ENCODE peak calls at places on chromosomes 3 and 15, in eight cellular contexts. A, Y, G, X, V, M, B and Q are unnamed samples.

GRCh38 chr3:184583345-184584000 is 21.9 kb downstream of the EPHB3 start:
- DNase-seq in A (peak; percentile 74), Y (no peak), G (peak; percentile 24), X (peak; percentile 75), V (no peak), M (no peak), B (no peak), Q (no peak)

GRCh38 chr3:55571913-55572312 is 84.8 kb upstream of the WNT5A start:
- DNase-seq in A (no peak), Y (no peak), G (peak; percentile 3), X (peak; percentile 89), V (no peak), M (peak; percentile 87), B (peak; percentile 8), Q (no peak)

GRCh38 chr3:58013973-58014649 is 5.9 kb downstream of the FLNB start:
- DNase-seq in A (peak; percentile 77), Y (peak; percentile 39), G (peak; percentile 92), X (peak; percentile 63), V (no peak), M (no peak), B (no peak), Q (peak; percentile 45)

GRCh38 chr3:11236588-11237461 is 35.4 kb upstream of the ATG7 start:
- DNase-seq in A (peak; percentile 60), Y (peak; percentile 80), G (peak; percentile 33), X (peak; percentile 49), V (peak; percentile 80), M (peak; percentile 88), B (peak; percentile 74), Q (peak; percentile 70)

GRCh38 chr3:184485256-184485655 is 76.3 kb upstream of the EPHB3 start:
- DNase-seq in A (no peak), Y (no peak), G (no peak), X (no peak), V (no peak), M (no peak), B (no peak), Q (no peak)

GRCh38 chr3:24355806-24356205 is 138.8 kb downstream of the THRB start:
- DNase-seq in A (no peak), Y (no peak), G (no peak), X (no peak), V (no peak), M (no peak), B (no peak), Q (no peak)

GRCh38 chr3:188248036-188248561 is 94.1 kb downstream of the LPP start:
- DNase-seq in A (no peak), Y (no peak), G (no peak), X (no peak), V (no peak), M (no peak), B (no peak), Q (no peak)

GRCh38 chr15:39583586-39584265 is 2.8 kb downstream of the THBS1 start:
- DNase-seq in A (no peak), Y (no peak), G (peak; percentile 84), X (no peak), V (no peak), M (no peak), B (peak; percentile 39), Q (no peak)

GRCh38 chr15:26893351-26894065 is 26.6 kb downstream of the GABRA5 start:
- DNase-seq in A (no peak), Y (no peak), G (no peak), X (no peak), V (no peak), M (no peak), B (no peak), Q (no peak)

GRCh38 chr3:70849911-70850699 is 537.7 kb upstream of the MDFIC2 start:
- DNase-seq in A (peak; percentile 32), Y (no peak), G (peak; percentile 93), X (no peak), V (peak; percentile 45), M (peak; percentile 14), B (peak; percentile 87), Q (no peak)

GRCh38 chr3:157058392-157059071 is 101.4 kb downstream of the CCNL1 start:
- DNase-seq in A (no peak), Y (no peak), G (no peak), X (no peak), V (no peak), M (no peak), B (no peak), Q (no peak)

GRCh38 chr3:98787181-98787580 is 24.0 kb downstream of the ST3GAL6 start:
- DNase-seq in A (no peak), Y (no peak), G (no peak), X (no peak), V (no peak), M (no peak), B (no peak), Q (no peak)

GRCh38 chr3:94896994-94897393 is 834.1 kb downstream of the NSUN3 start:
- DNase-seq in A (no peak), Y (no peak), G (no peak), X (no peak), V (no peak), M (no peak), B (no peak), Q (no peak)

GRCh38 chr3:186208328-186208989 is 99.6 kb upstream of the ETV5 start:
- DNase-seq in A (no peak), Y (no peak), G (no peak), X (no peak), V (no peak), M (no peak), B (no peak), Q (no peak)
- TF ChIP-seq CTCF in A (no peak), Y (no peak), G (no peak), X (no peak), V (no peak), M (no peak), B (no peak), Q (no peak)

DNA sequence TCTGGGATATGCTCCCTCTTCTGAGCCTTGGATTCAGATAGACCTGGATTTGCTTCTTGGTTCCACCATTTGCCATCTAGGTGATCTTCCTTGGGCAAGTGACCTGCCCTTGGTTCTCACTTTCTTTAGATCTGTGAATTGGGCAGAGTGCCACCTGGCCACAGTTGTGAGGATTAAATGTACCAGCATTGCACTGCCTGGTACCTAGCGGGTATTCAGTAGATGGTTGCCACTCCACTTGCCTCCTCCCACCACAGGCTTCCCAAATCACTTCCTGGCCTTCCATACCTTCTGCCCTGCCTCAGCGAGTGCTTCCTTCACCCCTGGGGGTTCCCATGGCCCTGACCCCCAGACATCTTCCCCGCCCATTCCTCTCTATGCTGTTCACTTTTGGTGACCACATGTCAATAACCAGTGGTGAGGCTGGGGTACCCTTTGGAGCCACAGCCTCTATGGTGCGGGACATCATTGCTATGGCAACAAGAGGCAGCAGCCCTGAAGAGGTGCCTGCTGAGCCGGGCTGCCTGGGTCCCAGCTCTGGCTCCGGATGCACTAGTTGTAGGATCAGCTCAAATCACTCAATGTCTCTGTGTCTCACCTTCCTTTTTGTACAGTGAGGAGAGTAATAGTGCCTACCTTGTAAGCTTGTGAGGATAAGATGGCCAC is 40.5 kb downstream of the CMTM7 start:
- DNase-seq in A (no peak), Y (peak; percentile 45), G (no peak), X (no peak), V (no peak), M (no peak), B (no peak), Q (no peak)
- TF ChIP-seq CTCF in A (no peak), Y (no peak), G (no peak), X (no peak), V (no peak), M (no peak), B (no peak), Q (no peak)

DNA sequence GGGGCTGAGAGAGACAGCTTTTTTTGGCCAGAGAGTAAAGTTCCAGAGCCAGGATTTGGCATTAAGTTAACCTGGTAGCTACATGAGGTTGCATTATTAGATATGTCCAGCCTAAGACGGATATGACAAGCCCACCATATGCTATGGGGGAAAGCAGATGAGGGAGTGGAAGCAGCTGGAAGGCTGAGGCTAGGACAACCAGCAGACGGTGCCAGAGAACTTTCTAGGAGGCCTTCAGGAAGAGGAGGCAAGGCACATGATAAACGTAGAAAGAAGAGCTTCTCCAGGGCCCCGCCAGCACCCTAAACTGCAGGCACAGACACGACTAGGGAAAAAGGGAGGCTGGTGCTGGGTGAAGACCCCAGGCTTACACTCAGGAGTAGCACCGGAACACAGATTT is 87.0 kb downstream of the CTNNB1 start:
- DNase-seq in A (no peak), Y (no peak), G (no peak), X (no peak), V (no peak), M (no peak), B (no peak), Q (no peak)
- TF ChIP-seq CTCF in A (no peak), Y (no peak), G (no peak), X (no peak), V (no peak), M (no peak), B (no peak), Q (no peak)

GRCh38 chr3:50581459-50581842 is 12.1 kb downstream of the HEMK1 start:
- DNase-seq in A (no peak), Y (no peak), G (no peak), X (peak; percentile 55), V (no peak), M (no peak), B (no peak), Q (no peak)

GRCh38 chr3:50584391-50584790 is 15.1 kb downstream of the HEMK1 start:
- DNase-seq in A (no peak), Y (no peak), G (peak; percentile 61), X (no peak), V (no peak), M (no peak), B (no peak), Q (no peak)

GRCh38 chr3:50582083-50582482 is 12.8 kb downstream of the HEMK1 start:
- DNase-seq in A (no peak), Y (no peak), G (no peak), X (no peak), V (peak; percentile 83), M (no peak), B (no peak), Q (no peak)

GRCh38 chr3:50583897-50584296 is 14.6 kb downstream of the HEMK1 start:
- DNase-seq in A (peak; percentile 57), Y (no peak), G (no peak), X (peak; percentile 94), V (peak; percentile 95), M (no peak), B (no peak), Q (no peak)

GRCh38 chr3:50580683-50581458 is 11.5 kb downstream of the HEMK1 start:
- DNase-seq in A (peak; percentile 51), Y (no peak), G (no peak), X (no peak), V (peak; percentile 91), M (no peak), B (no peak), Q (no peak)
- TF ChIP-seq CTCF in A (no peak), Y (no peak), G (peak; percentile 1), X (no peak), V (no peak), M (no peak), B (no peak), Q (no peak)

GRCh38 chr3:46935168-46935858 is 41.2 kb downstream of the CCDC12 start:
- DNase-seq in A (peak; percentile 84), Y (peak; percentile 78), G (peak; percentile 99), X (peak; percentile 94), V (peak; percentile 79), M (peak; percentile 90), B (peak; percentile 92), Q (no peak)
- TF ChIP-seq CTCF in A (peak; percentile 30), Y (peak; percentile 16), G (peak; percentile 83), X (peak; percentile 62), V (peak; percentile 48), M (peak; percentile 65), B (peak; percentile 79), Q (no peak)

DNA sequence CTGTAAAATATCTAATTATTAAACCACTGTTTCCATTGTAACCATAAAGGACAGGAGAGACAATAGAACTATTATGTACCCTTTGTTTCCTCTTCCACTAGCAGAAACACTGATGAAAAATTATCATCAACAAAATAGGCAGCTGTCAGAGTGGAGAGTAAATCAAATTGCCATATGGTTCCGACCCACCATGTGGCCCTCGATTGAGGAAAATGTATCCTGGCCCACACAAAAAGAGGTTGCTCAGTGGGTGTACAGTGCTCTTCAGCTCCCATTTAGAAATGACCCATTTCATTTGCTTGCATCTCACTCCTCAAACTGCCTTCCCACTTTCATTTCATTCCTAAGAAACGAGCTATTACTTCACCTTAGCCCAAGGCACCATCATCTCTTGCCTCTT is 570.6 kb upstream of the UBE2E2 start:
- DNase-seq in A (no peak), Y (no peak), G (no peak), X (no peak), V (no peak), M (no peak), B (no peak), Q (no peak)
- TF ChIP-seq CTCF in A (no peak), Y (no peak), G (no peak), X (no peak), V (no peak), M (no peak), B (no peak), Q (no peak)